ENCODE peak calls at places on chromosomes 5 and 9, in nine cellular contexts. One of them, this sample, is unnamed.

GRCh38 chr9:83362341-83362995 is 175.7 kb downstream of the FRMD3 start:
- DNase-seq in Ammon's horn: no peak
- DNase-seq in SHP77: no peak
- DNase-seq in GM13977: no peak
- DNase-seq in OCI-LY7: no peak
- DNase-seq in stimulated activated CD8-positive, alpha-beta memory T cell treated with anti-CD3 and anti-CD28 coated beads, Interleukin-15, amount 100 ng/mL, for 1 hour: no peak
- DNase-seq in uterus: no peak
- DNase-seq in CD8-positive, alpha-beta memory T cell: no peak
- DNase-seq in Daoy: no peak
- DNase-seq in this sample: no peak

GRCh38 chr5:33049845-33050244 is 338.7 kb downstream of the NPR3 start:
- DNase-seq in uterus: no peak
- DNase-seq in SHP77: no peak
- DNase-seq in CD8-positive, alpha-beta memory T cell: no peak
- DNase-seq in Daoy: peak; percentile 54
- DNase-seq in OCI-LY7: no peak
- DNase-seq in Ammon's horn: no peak
- DNase-seq in GM13977: no peak
- DNase-seq in stimulated activated CD8-positive, alpha-beta memory T cell treated with anti-CD3 and anti-CD28 coated beads, Interleukin-15, amount 100 ng/mL, for 1 hour: no peak
- DNase-seq in this sample: peak; percentile 76

GRCh38 chr9:34501889-34502425 is 20.8 kb downstream of the ENHO start:
- DNase-seq in stimulated activated CD8-positive, alpha-beta memory T cell treated with anti-CD3 and anti-CD28 coated beads, Interleukin-15, amount 100 ng/mL, for 1 hour: no peak
- DNase-seq in CD8-positive, alpha-beta memory T cell: no peak
- DNase-seq in Ammon's horn: peak; percentile 99
- DNase-seq in uterus: peak; percentile 32
- DNase-seq in OCI-LY7: no peak
- DNase-seq in Daoy: peak; percentile 41
- DNase-seq in GM13977: no peak
- DNase-seq in SHP77: no peak
- DNase-seq in this sample: no peak

GRCh38 chr9:38286357-38286756 is 106.1 kb upstream of the ALDH1B1 start:
- DNase-seq in CD8-positive, alpha-beta memory T cell: no peak
- DNase-seq in GM13977: no peak
- DNase-seq in Daoy: no peak
- DNase-seq in Ammon's horn: no peak
- DNase-seq in stimulated activated CD8-positive, alpha-beta memory T cell treated with anti-CD3 and anti-CD28 coated beads, Interleukin-15, amount 100 ng/mL, for 1 hour: no peak
- DNase-seq in uterus: no peak
- DNase-seq in OCI-LY7: no peak
- DNase-seq in SHP77: no peak
- DNase-seq in this sample: no peak

GRCh38 chr9:88980732-88981336 is 10.4 kb upstream of the S1PR3 start:
- DNase-seq in CD8-positive, alpha-beta memory T cell: no peak
- DNase-seq in OCI-LY7: no peak
- DNase-seq in uterus: no peak
- DNase-seq in stimulated activated CD8-positive, alpha-beta memory T cell treated with anti-CD3 and anti-CD28 coated beads, Interleukin-15, amount 100 ng/mL, for 1 hour: no peak
- DNase-seq in Ammon's horn: no peak
- DNase-seq in SHP77: no peak
- DNase-seq in GM13977: no peak
- DNase-seq in Daoy: no peak
- DNase-seq in this sample: no peak

GRCh38 chr5:32443145-32443540 is 1.4 kb downstream of the ZFR start:
- DNase-seq in stimulated activated CD8-positive, alpha-beta memory T cell treated with anti-CD3 and anti-CD28 coated beads, Interleukin-15, amount 100 ng/mL, for 1 hour: no peak
- DNase-seq in Ammon's horn: no peak
- DNase-seq in GM13977: peak; percentile 52
- DNase-seq in SHP77: no peak
- DNase-seq in uterus: no peak
- DNase-seq in Daoy: peak; percentile 30
- DNase-seq in CD8-positive, alpha-beta memory T cell: no peak
- DNase-seq in OCI-LY7: peak; percentile 18
- DNase-seq in this sample: peak; percentile 26

GRCh38 chr5:39452846-39453245 is 28.1 kb upstream of the DAB2 start:
- DNase-seq in CD8-positive, alpha-beta memory T cell: no peak
- DNase-seq in OCI-LY7: no peak
- DNase-seq in Daoy: no peak
- DNase-seq in Ammon's horn: no peak
- DNase-seq in uterus: no peak
- DNase-seq in GM13977: no peak
- DNase-seq in SHP77: no peak
- DNase-seq in stimulated activated CD8-positive, alpha-beta memory T cell treated with anti-CD3 and anti-CD28 coated beads, Interleukin-15, amount 100 ng/mL, for 1 hour: no peak
- DNase-seq in this sample: no peak

GRCh38 chr9:115162946-115163345 is 45.0 kb upstream of the TNC start:
- DNase-seq in OCI-LY7: no peak
- DNase-seq in SHP77: no peak
- DNase-seq in uterus: no peak
- DNase-seq in GM13977: no peak
- DNase-seq in stimulated activated CD8-positive, alpha-beta memory T cell treated with anti-CD3 and anti-CD28 coated beads, Interleukin-15, amount 100 ng/mL, for 1 hour: no peak
- DNase-seq in Ammon's horn: no peak
- DNase-seq in Daoy: no peak
- DNase-seq in CD8-positive, alpha-beta memory T cell: no peak
- DNase-seq in this sample: no peak

GRCh38 chr5:136016945-136017530 is 11.8 kb upstream of the TGFBI start:
- DNase-seq in SHP77: no peak
- DNase-seq in GM13977: no peak
- DNase-seq in CD8-positive, alpha-beta memory T cell: no peak
- DNase-seq in stimulated activated CD8-positive, alpha-beta memory T cell treated with anti-CD3 and anti-CD28 coated beads, Interleukin-15, amount 100 ng/mL, for 1 hour: no peak
- DNase-seq in Ammon's horn: peak; percentile 65
- DNase-seq in uterus: no peak
- DNase-seq in Daoy: peak; percentile 100
- DNase-seq in OCI-LY7: no peak
- DNase-seq in this sample: peak; percentile 97

GRCh38 chr5:104937591-104937990 is 1375.0 kb upstream of the NUDT12 start:
- DNase-seq in CD8-positive, alpha-beta memory T cell: no peak
- DNase-seq in uterus: no peak
- DNase-seq in Ammon's horn: no peak
- DNase-seq in SHP77: no peak
- DNase-seq in GM13977: no peak
- DNase-seq in Daoy: no peak
- DNase-seq in OCI-LY7: no peak
- DNase-seq in stimulated activated CD8-positive, alpha-beta memory T cell treated with anti-CD3 and anti-CD28 coated beads, Interleukin-15, amount 100 ng/mL, for 1 hour: no peak
- DNase-seq in this sample: no peak

GRCh38 chr5:105131045-105131444 is 1568.5 kb upstream of the NUDT12 start:
- DNase-seq in Ammon's horn: no peak
- DNase-seq in SHP77: no peak
- DNase-seq in OCI-LY7: no peak
- DNase-seq in stimulated activated CD8-positive, alpha-beta memory T cell treated with anti-CD3 and anti-CD28 coated beads, Interleukin-15, amount 100 ng/mL, for 1 hour: no peak
- DNase-seq in uterus: no peak
- DNase-seq in CD8-positive, alpha-beta memory T cell: no peak
- DNase-seq in Daoy: no peak
- DNase-seq in GM13977: no peak
- DNase-seq in this sample: no peak

GRCh38 chr5:159441441-159441840 is 111.2 kb upstream of the IL12B start:
- DNase-seq in OCI-LY7: peak; percentile 4
- DNase-seq in Daoy: peak; percentile 34
- DNase-seq in stimulated activated CD8-positive, alpha-beta memory T cell treated with anti-CD3 and anti-CD28 coated beads, Interleukin-15, amount 100 ng/mL, for 1 hour: no peak
- DNase-seq in SHP77: no peak
- DNase-seq in uterus: no peak
- DNase-seq in Ammon's horn: no peak
- DNase-seq in CD8-positive, alpha-beta memory T cell: no peak
- DNase-seq in GM13977: no peak
- DNase-seq in this sample: peak; percentile 35

GRCh38 chr5:59079622-59080620 is 497.0 kb downstream of the RAB3C start:
- DNase-seq in stimulated activated CD8-positive, alpha-beta memory T cell treated with anti-CD3 and anti-CD28 coated beads, Interleukin-15, amount 100 ng/mL, for 1 hour: no peak
- DNase-seq in uterus: peak; percentile 15
- DNase-seq in Daoy: peak; percentile 92
- DNase-seq in Ammon's horn: peak; percentile 4
- DNase-seq in CD8-positive, alpha-beta memory T cell: no peak
- DNase-seq in GM13977: no peak
- DNase-seq in SHP77: no peak
- DNase-seq in OCI-LY7: no peak
- DNase-seq in this sample: peak; percentile 80

GRCh38 chr5:175851311-175851710 is 20.1 kb upstream of the CPLX2 start:
- DNase-seq in uterus: no peak
- DNase-seq in Daoy: no peak
- DNase-seq in Ammon's horn: no peak
- DNase-seq in OCI-LY7: no peak
- DNase-seq in GM13977: no peak
- DNase-seq in stimulated activated CD8-positive, alpha-beta memory T cell treated with anti-CD3 and anti-CD28 coated beads, Interleukin-15, amount 100 ng/mL, for 1 hour: no peak
- DNase-seq in SHP77: no peak
- DNase-seq in CD8-positive, alpha-beta memory T cell: no peak
- DNase-seq in this sample: no peak

GRCh38 chr5:66710557-66710956 is 114.4 kb downstream of the MAST4 start:
- DNase-seq in SHP77: no peak
- DNase-seq in stimulated activated CD8-positive, alpha-beta memory T cell treated with anti-CD3 and anti-CD28 coated beads, Interleukin-15, amount 100 ng/mL, for 1 hour: no peak
- DNase-seq in GM13977: no peak
- DNase-seq in OCI-LY7: no peak
- DNase-seq in Daoy: peak; percentile 52
- DNase-seq in Ammon's horn: no peak
- DNase-seq in CD8-positive, alpha-beta memory T cell: no peak
- DNase-seq in uterus: peak; percentile 67
- DNase-seq in this sample: no peak

GRCh38 chr5:73966411-73966810 is 340.4 kb downstream of the ARHGEF28 start:
- DNase-seq in uterus: no peak
- DNase-seq in stimulated activated CD8-positive, alpha-beta memory T cell treated with anti-CD3 and anti-CD28 coated beads, Interleukin-15, amount 100 ng/mL, for 1 hour: no peak
- DNase-seq in CD8-positive, alpha-beta memory T cell: no peak
- DNase-seq in GM13977: no peak
- DNase-seq in OCI-LY7: no peak
- DNase-seq in Ammon's horn: no peak
- DNase-seq in SHP77: no peak
- DNase-seq in Daoy: no peak
- DNase-seq in this sample: no peak

GRCh38 chr5:26761040-26761439 is 277.3 kb downstream of the CDH9 start:
- DNase-seq in Daoy: no peak
- DNase-seq in Ammon's horn: no peak
- DNase-seq in stimulated activated CD8-positive, alpha-beta memory T cell treated with anti-CD3 and anti-CD28 coated beads, Interleukin-15, amount 100 ng/mL, for 1 hour: no peak
- DNase-seq in GM13977: no peak
- DNase-seq in CD8-positive, alpha-beta memory T cell: no peak
- DNase-seq in SHP77: peak; percentile 86
- DNase-seq in uterus: no peak
- DNase-seq in OCI-LY7: no peak
- DNase-seq in this sample: no peak

GRCh38 chr9:33852216-33852826 is 35.4 kb downstream of the UBE2R2 start:
- DNase-seq in Ammon's horn: peak; percentile 85
- DNase-seq in OCI-LY7: peak; percentile 74
- DNase-seq in SHP77: peak; percentile 21
- DNase-seq in stimulated activated CD8-positive, alpha-beta memory T cell treated with anti-CD3 and anti-CD28 coated beads, Interleukin-15, amount 100 ng/mL, for 1 hour: peak; percentile 40
- DNase-seq in GM13977: peak; percentile 27
- DNase-seq in CD8-positive, alpha-beta memory T cell: peak; percentile 32
- DNase-seq in uterus: peak; percentile 59
- DNase-seq in Daoy: peak; percentile 33
- DNase-seq in this sample: peak; percentile 45

GRCh38 chr5:176814313-176814685 is 3.9 kb downstream of the UNC5A start:
- DNase-seq in SHP77: no peak
- DNase-seq in stimulated activated CD8-positive, alpha-beta memory T cell treated with anti-CD3 and anti-CD28 coated beads, Interleukin-15, amount 100 ng/mL, for 1 hour: no peak
- DNase-seq in Ammon's horn: no peak
- DNase-seq in OCI-LY7: no peak
- DNase-seq in GM13977: no peak
- DNase-seq in CD8-positive, alpha-beta memory T cell: no peak
- DNase-seq in uterus: no peak
- DNase-seq in Daoy: no peak
- DNase-seq in this sample: no peak

GRCh38 chr9:71781391-71781790 is 13.1 kb upstream of the CEMIP2 start:
- DNase-seq in OCI-LY7: no peak
- DNase-seq in SHP77: no peak
- DNase-seq in Ammon's horn: no peak
- DNase-seq in Daoy: no peak
- DNase-seq in stimulated activated CD8-positive, alpha-beta memory T cell treated with anti-CD3 and anti-CD28 coated beads, Interleukin-15, amount 100 ng/mL, for 1 hour: no peak
- DNase-seq in uterus: no peak
- DNase-seq in GM13977: no peak
- DNase-seq in CD8-positive, alpha-beta memory T cell: no peak
- DNase-seq in this sample: no peak

GRCh38 chr9:108119530-108120113 is 630.1 kb upstream of the KLF4 start:
- DNase-seq in GM13977: no peak
- DNase-seq in Ammon's horn: no peak
- DNase-seq in uterus: no peak
- DNase-seq in OCI-LY7: no peak
- DNase-seq in SHP77: no peak
- DNase-seq in CD8-positive, alpha-beta memory T cell: no peak
- DNase-seq in stimulated activated CD8-positive, alpha-beta memory T cell treated with anti-CD3 and anti-CD28 coated beads, Interleukin-15, amount 100 ng/mL, for 1 hour: no peak
- DNase-seq in Daoy: no peak
- DNase-seq in this sample: no peak

GRCh38 chr5:11261226-11261625 is 500.2 kb upstream of the DAP start:
- DNase-seq in uterus: no peak
- DNase-seq in GM13977: no peak
- DNase-seq in CD8-positive, alpha-beta memory T cell: no peak
- DNase-seq in Ammon's horn: peak; percentile 91
- DNase-seq in stimulated activated CD8-positive, alpha-beta memory T cell treated with anti-CD3 and anti-CD28 coated beads, Interleukin-15, amount 100 ng/mL, for 1 hour: no peak
- DNase-seq in OCI-LY7: no peak
- DNase-seq in Daoy: no peak
- DNase-seq in SHP77: no peak
- DNase-seq in this sample: no peak

GRCh38 chr5:173549644-173550043 is 66.8 kb downstream of the BOD1 start:
- DNase-seq in stimulated activated CD8-positive, alpha-beta memory T cell treated with anti-CD3 and anti-CD28 coated beads, Interleukin-15, amount 100 ng/mL, for 1 hour: no peak
- DNase-seq in OCI-LY7: no peak
- DNase-seq in SHP77: no peak
- DNase-seq in CD8-positive, alpha-beta memory T cell: no peak
- DNase-seq in GM13977: no peak
- DNase-seq in Ammon's horn: no peak
- DNase-seq in Daoy: no peak
- DNase-seq in uterus: no peak
- DNase-seq in this sample: no peak

GRCh38 chr5:178555771-178556211 is 34.4 kb downstream of the COL23A1 start:
- DNase-seq in CD8-positive, alpha-beta memory T cell: no peak
- DNase-seq in Ammon's horn: no peak
- DNase-seq in GM13977: no peak
- DNase-seq in Daoy: no peak
- DNase-seq in OCI-LY7: no peak
- DNase-seq in stimulated activated CD8-positive, alpha-beta memory T cell treated with anti-CD3 and anti-CD28 coated beads, Interleukin-15, amount 100 ng/mL, for 1 hour: no peak
- DNase-seq in SHP77: no peak
- DNase-seq in uterus: no peak
- DNase-seq in this sample: no peak

GRCh38 chr9:89529243-89530030 is 31.5 kb upstream of the SEMA4D start:
- DNase-seq in Daoy: no peak
- DNase-seq in Ammon's horn: peak; percentile 78
- DNase-seq in uterus: no peak
- DNase-seq in GM13977: no peak
- DNase-seq in SHP77: no peak
- DNase-seq in stimulated activated CD8-positive, alpha-beta memory T cell treated with anti-CD3 and anti-CD28 coated beads, Interleukin-15, amount 100 ng/mL, for 1 hour: no peak
- DNase-seq in CD8-positive, alpha-beta memory T cell: no peak
- DNase-seq in OCI-LY7: no peak
- DNase-seq in this sample: no peak

GRCh38 chr5:68086857-68087256 is 128.7 kb upstream of the PIK3R1 start:
- DNase-seq in CD8-positive, alpha-beta memory T cell: no peak
- DNase-seq in OCI-LY7: no peak
- DNase-seq in stimulated activated CD8-positive, alpha-beta memory T cell treated with anti-CD3 and anti-CD28 coated beads, Interleukin-15, amount 100 ng/mL, for 1 hour: no peak
- DNase-seq in Ammon's horn: peak; percentile 82
- DNase-seq in GM13977: no peak
- DNase-seq in uterus: peak; percentile 38
- DNase-seq in Daoy: peak; percentile 23
- DNase-seq in SHP77: no peak
- DNase-seq in this sample: no peak